ENCODE peak calls at places on chromosome 11, in ten cellular contexts. Q is activated T-helper 1 cell treated with anti-CD3 and anti-CD28 coated beads, Interleukin-2, amount 50 U/mL, for 16 hours; H is dermis blood vessel endothelial cell; D is nephron progenitor cell; Y is NCI-H1105; J is DMS153; A is activated T-cell treated with anti-CD3 and anti-CD28 coated beads, Interleukin-2, amount 50 U/mL, for 1 hour; N is left ventricle myocardium inferior; F is mesendoderm; R is RPMI7951. L is an unnamed sample.

GRCh38 chr11:73203790-73204189 is 14.3 kb upstream of the P2RY2 start:
- DNase-seq in N (no peak), A (no peak), J (no peak), R (no peak), Y (no peak), D (no peak), Q (no peak), F (no peak), H (no peak), L (no peak)

GRCh38 chr11:61834278-61835004 is 6.3 kb downstream of the FADS2 start:
- DNase-seq in R (peak), H (peak), Y (no peak), N (peak), J (peak), A (peak), Q (no peak), F (peak), D (no peak), L (no peak)

GRCh38 chr11:85815186-85815911 is 4.4 kb upstream of the SYTL2 start:
- DNase-seq in D (no peak), F (no peak), R (peak), J (no peak), A (no peak), Y (no peak), H (no peak), Q (no peak), N (no peak), L (no peak)

GRCh38 chr11:90288207-90288821 is 65.5 kb upstream of the CHORDC1 start:
- DNase-seq in D (no peak), J (peak), Q (no peak), H (peak), A (no peak), R (peak), Y (peak), F (peak), N (no peak), L (peak)

GRCh38 chr11:11807811-11808210 is 34.0 kb upstream of the USP47 start:
- DNase-seq in R (no peak), F (no peak), H (no peak), Y (no peak), N (no peak), J (no peak), A (no peak), Q (no peak), D (no peak), L (no peak)

GRCh38 chr11:2301631-2302272 is at the start of the genes C11orf21 and TSPAN32:
- DNase-seq in R (peak), Y (no peak), D (no peak), H (no peak), A (peak), J (no peak), Q (no peak), N (peak), F (no peak), L (no peak)

GRCh38 chr11:63459586-63459985 is 31.4 kb downstream of the PLAAT5 start:
- DNase-seq in N (no peak), A (no peak), H (no peak), F (peak), D (peak), Q (no peak), R (no peak), J (no peak), Y (no peak), L (no peak)

GRCh38 chr11:12949456-12949855 is 59.7 kb upstream of the RASSF10 start:
- DNase-seq in J (no peak), H (no peak), F (no peak), N (no peak), Q (no peak), R (no peak), Y (no peak), D (no peak), A (no peak), L (no peak)

GRCh38 chr11:107999759-108000455 is 8.8 kb upstream of the CUL5 start:
- DNase-seq in J (peak), F (peak), D (peak), H (peak), Q (no peak), Y (peak), N (no peak), R (peak), A (peak), L (peak)

GRCh38 chr11:105867742-105868141 is 154.3 kb downstream of the MSANTD4 start:
- DNase-seq in Q (no peak), A (no peak), Y (no peak), R (no peak), D (no peak), F (no peak), J (no peak), N (no peak), H (no peak), L (no peak)

GRCh38 chr11:19419813-19420212 is 179.1 kb upstream of the E2F8 start:
- DNase-seq in F (no peak), A (no peak), D (no peak), Q (no peak), N (no peak), J (no peak), H (no peak), Y (no peak), R (no peak), L (no peak)

GRCh38 chr11:117717485-117718314 is 79.3 kb downstream of the DSCAML1 start:
- DNase-seq in D (peak), F (peak), H (no peak), R (no peak), Y (peak), A (no peak), N (peak), Q (no peak), J (peak), L (no peak)

GRCh38 chr11:61919841-61920631 is 2.7 kb upstream of the RAB3IL1 start:
- DNase-seq in J (no peak), D (no peak), N (peak), H (no peak), A (no peak), Y (no peak), F (peak), Q (no peak), R (no peak), L (no peak)

GRCh38 chr11:112024178-112024777 is 930 bp upstream of the DLAT start:
- DNase-seq in D (no peak), R (no peak), N (no peak), J (no peak), Y (no peak), F (peak), A (no peak), H (peak), Q (no peak), L (peak)

L was measured in RKO.